ENCODE peak calls at places on chromosomes 16 and 17, in four cellular contexts. P, S, L and J are unnamed samples.

GRCh38 chr16:52677487-52677886 is 130.5 kb upstream of the TOX3 start:
- DNase-seq in P (no peak), S (no peak), L (no peak), J (peak; percentile 1)

GRCh38 chr17:60959696-60960095 is 282.0 kb downstream of the BCAS3 start:
- DNase-seq in P (no peak), S (no peak), L (no peak), J (no peak)

GRCh38 chr16:1938910-1939309 is 4.1 kb downstream of the MSRB1 start:
- DNase-seq in P (no peak), S (no peak), L (no peak), J (no peak)

GRCh38 chr17:1644493-1645206 is 882 bp downstream of the SCARF1 start:
- DNase-seq in P (no peak), S (no peak), L (peak; percentile 15), J (no peak)

GRCh38 chr17:44272321-44272951 is 4.5 kb upstream of the SLC4A1 start:
- DNase-seq in P (no peak), S (no peak), L (no peak), J (no peak)

GRCh38 chr17:82887255-82888164 is 47.7 kb upstream of the ZNF750 start:
- DNase-seq in P (no peak), S (no peak), L (no peak), J (no peak)

GRCh38 chr17:77443743-77444260 is 303.0 kb downstream of the SEC14L1 start:
- DNase-seq in P (no peak), S (no peak), L (no peak), J (no peak)

GRCh38 chr17:68291836-68292688 is 767 bp downstream of the ARSG start:
- DNase-seq in P (peak; percentile 83), S (peak; percentile 59), L (peak; percentile 37), J (peak; percentile 46)